ENCODE peak calls at places on chromosomes 11 and 22, in nine cellular contexts. D, N, W, V, E, I, T, X and U are unnamed samples.

GRCh38 chr11:68120212-68121066 is 749 bp downstream of the CHKA start:
- DNase-seq in E (no peak), I (no peak), N (no peak), W (peak), D (no peak), X (no peak), V (no peak), T (peak), U (peak)

GRCh38 chr22:41429232-41429945 is 17.2 kb downstream of the TOB2 start:
- DNase-seq in I (peak), E (no peak), N (no peak), V (no peak), X (peak), W (no peak), D (no peak), T (no peak), U (no peak)

GRCh38 chr22:47388331-47388730 is 625.9 kb downstream of the TBC1D22A start:
- DNase-seq in T (no peak), D (no peak), E (no peak), W (no peak), V (no peak), X (no peak), N (no peak), I (no peak), U (no peak)

GRCh38 chr11:109704432-109704831 is 282.4 kb downstream of the C11orf87 start:
- DNase-seq in X (no peak), V (no peak), N (no peak), E (no peak), I (no peak), W (no peak), D (no peak), T (no peak), U (no peak)

GRCh38 chr11:15146271-15147003 is 31.7 kb downstream of the INSC start:
- DNase-seq in V (no peak), D (no peak), E (no peak), I (peak), N (no peak), X (peak), T (no peak), W (no peak), U (no peak)

GRCh38 chr11:93817426-93818348 is 32.7 kb downstream of the VSTM5 start:
- DNase-seq in W (no peak), T (no peak), N (no peak), D (no peak), E (no peak), V (no peak), I (no peak), X (no peak), U (peak)

GRCh38 chr11:4643682-4644081 is at the start of gene OR51E1:
- DNase-seq in W (no peak), E (no peak), V (no peak), T (no peak), D (no peak), X (no peak), I (no peak), N (no peak), U (no peak)

GRCh38 chr11:64692764-64693331 is 30.1 kb downstream of the NRXN2 start:
- DNase-seq in D (no peak), I (no peak), X (no peak), N (no peak), E (no peak), T (no peak), V (no peak), W (no peak), U (no peak)

GRCh38 chr22:40044870-40045834 is 50.4 kb downstream of the FAM83F start:
- DNase-seq in X (peak), I (peak), W (peak), E (no peak), N (peak), V (peak), D (no peak), T (peak), U (no peak)

GRCh38 chr11:17408641-17409040 is 20.2 kb upstream of the KCNJ11 start:
- DNase-seq in I (no peak), D (no peak), T (no peak), N (no peak), E (no peak), X (no peak), W (no peak), V (no peak), U (no peak)

GRCh38 chr11:111524056-111524455 is 9.5 kb downstream of the HOATZ start:
- DNase-seq in N (no peak), T (no peak), W (no peak), D (no peak), E (no peak), X (peak), I (peak), V (no peak), U (no peak)

GRCh38 chr22:20777420-20778177 is 3.7 kb downstream of the SERPIND1 start:
- DNase-seq in X (peak), N (no peak), T (no peak), W (peak), D (peak), V (no peak), E (no peak), I (peak), U (peak)

GRCh38 chr11:111602865-111603632 is 800 bp downstream of the SIK2 start:
- DNase-seq in X (peak), N (no peak), I (peak), V (peak), E (no peak), T (peak), D (no peak), W (peak), U (peak)

GRCh38 chr11:84901986-84902385 is 725.2 kb downstream of the DLG2 start:
- DNase-seq in X (no peak), I (peak), E (no peak), D (no peak), V (no peak), W (no peak), T (no peak), N (no peak), U (no peak)

GRCh38 chr11:28702871-28703270 is 594.7 kb downstream of the METTL15 start:
- DNase-seq in T (no peak), I (no peak), V (no peak), X (no peak), E (no peak), W (peak), D (no peak), N (no peak), U (no peak)

GRCh38 chr11:12224537-12224893 is 114.1 kb downstream of the MICAL2 start:
- DNase-seq in N (no peak), I (peak), E (peak), W (no peak), X (peak), V (peak), T (no peak), D (no peak), U (no peak)

GRCh38 chr11:34356918-34357645 is 728 bp downstream of the ABTB2 start:
- DNase-seq in W (peak), V (peak), T (peak), X (peak), E (peak), I (peak), N (peak), D (no peak), U (peak)

GRCh38 chr11:64856382-64857227 is 12.2 kb upstream of the CDC42BPG start:
- DNase-seq in N (no peak), W (peak), I (peak), E (peak), X (peak), V (peak), D (peak), T (no peak), U (peak)

GRCh38 chr22:39664485-39665200 is 94.1 kb downstream of the CACNA1I start:
- DNase-seq in V (no peak), N (no peak), W (no peak), E (no peak), D (no peak), X (no peak), T (peak), I (no peak), U (no peak)

GRCh38 chr11:75771646-75772410 is 3.2 kb downstream of the DGAT2 start:
- DNase-seq in T (no peak), E (peak), X (peak), N (no peak), V (peak), D (no peak), W (peak), I (peak), U (no peak)

GRCh38 chr11:70734379-70734778 is 336.1 kb downstream of the CTTN start:
- DNase-seq in N (no peak), T (no peak), V (no peak), I (no peak), E (no peak), D (no peak), X (no peak), W (no peak), U (no peak)

GRCh38 chr11:75471134-75471943 is 38.3 kb upstream of the KLHL35 start:
- DNase-seq in W (no peak), I (no peak), D (no peak), V (no peak), T (peak), N (no peak), X (peak), E (no peak), U (no peak)

GRCh38 chr11:43712676-43713075 is 32.1 kb downstream of the HSD17B12 start:
- DNase-seq in V (no peak), W (no peak), E (no peak), D (no peak), T (no peak), N (no peak), X (no peak), I (no peak), U (no peak)

GRCh38 chr11:124202951-124203350 is 19.8 kb downstream of the OR10D3 start:
- DNase-seq in N (no peak), W (no peak), V (no peak), X (no peak), T (no peak), E (no peak), D (no peak), I (no peak), U (no peak)

GRCh38 chr11:109972939-109973338 is 120.3 kb upstream of the ZC3H12C start:
- DNase-seq in I (peak), E (no peak), W (no peak), D (no peak), X (no peak), N (no peak), T (no peak), V (no peak), U (no peak)

GRCh38 chr11:128251140-128251539 is 336.2 kb downstream of the ETS1 start:
- DNase-seq in D (no peak), X (peak), N (no peak), T (no peak), W (peak), V (no peak), I (peak), E (no peak), U (no peak)

GRCh38 chr11:64119748-64120147 is 46.2 kb downstream of the MACROD1 start:
- DNase-seq in X (no peak), E (no peak), D (no peak), W (no peak), I (no peak), V (no peak), N (no peak), T (no peak), U (no peak)

GRCh38 chr11:24781288-24781687 is 284.4 kb downstream of the LUZP2 start:
- DNase-seq in W (no peak), N (no peak), V (no peak), I (peak), D (no peak), T (no peak), X (no peak), E (no peak), U (no peak)

GRCh38 chr11:24779791-24780190 is 282.9 kb downstream of the LUZP2 start:
- DNase-seq in X (no peak), E (no peak), N (no peak), T (peak), W (no peak), I (peak), V (no peak), D (no peak), U (peak)
- TF ChIP-seq CTCF in X (peak), E (no peak), N (no peak), T (peak), W (no peak), I (peak), V (peak), D (no peak), U (peak)

DNA sequence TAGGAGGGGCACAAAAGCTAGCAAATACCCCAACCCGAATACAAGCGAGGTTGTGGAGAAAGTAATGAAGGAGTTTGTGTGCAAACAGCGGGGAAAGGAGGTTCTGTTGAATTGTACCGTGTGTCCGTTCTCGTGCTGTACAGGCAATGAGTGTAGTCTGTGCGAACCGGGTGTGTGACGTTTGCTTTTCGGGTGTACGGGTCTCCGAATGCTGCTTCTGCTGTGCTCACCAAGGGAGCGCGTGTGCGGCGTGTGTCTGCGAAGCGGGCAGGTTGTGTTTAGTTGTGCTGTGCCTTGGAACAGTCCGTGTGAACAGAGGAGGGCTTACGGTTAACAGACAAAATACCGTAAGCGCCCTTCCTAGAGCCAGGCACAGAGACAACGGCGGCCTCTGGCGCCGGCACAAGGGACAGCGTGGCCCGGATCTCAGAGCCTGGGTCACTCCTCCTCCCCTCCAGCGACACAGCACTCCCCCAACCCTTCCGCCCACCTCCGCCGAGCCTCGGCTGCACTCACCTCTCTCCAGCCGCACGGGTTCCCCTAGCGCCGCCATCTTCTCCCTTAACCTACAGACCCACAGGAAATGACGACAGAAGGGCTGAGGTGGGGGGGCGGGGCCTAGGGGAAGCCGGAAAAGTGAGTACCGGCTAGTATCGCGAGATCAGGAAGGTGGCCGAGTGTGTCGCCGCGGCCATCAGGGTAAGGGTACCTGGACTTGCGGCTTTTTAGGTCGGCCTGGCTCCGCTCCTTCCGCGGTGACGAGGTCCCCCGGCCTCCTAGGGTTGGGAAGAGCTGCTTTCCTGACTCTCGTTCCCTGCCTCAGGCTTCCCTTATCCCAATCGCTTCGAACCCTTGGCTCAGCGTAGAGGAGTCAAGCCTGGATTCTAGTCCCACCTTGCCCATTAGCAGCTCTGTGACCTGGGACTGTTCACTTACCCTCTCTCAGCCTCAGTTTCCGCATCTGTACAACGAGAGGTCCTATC is at the start of gene LIN7C:
- DNase-seq in E (peak), I (peak), T (peak), W (peak), N (peak), D (peak), V (peak), X (peak), U (peak)
- TF ChIP-seq CTCF in E (peak), I (no peak), T (peak), W (no peak), N (no peak), D (no peak), V (no peak), X (peak), U (peak)

GRCh38 chr11:121334973-121335711 is 42.6 kb downstream of the SC5D start:
- DNase-seq in E (no peak), D (no peak), N (no peak), X (no peak), W (no peak), T (no peak), V (no peak), I (no peak), U (peak)
- TF ChIP-seq CTCF in E (peak), D (no peak), N (no peak), X (peak), W (no peak), T (no peak), V (no peak), I (no peak), U (peak)

DNA sequence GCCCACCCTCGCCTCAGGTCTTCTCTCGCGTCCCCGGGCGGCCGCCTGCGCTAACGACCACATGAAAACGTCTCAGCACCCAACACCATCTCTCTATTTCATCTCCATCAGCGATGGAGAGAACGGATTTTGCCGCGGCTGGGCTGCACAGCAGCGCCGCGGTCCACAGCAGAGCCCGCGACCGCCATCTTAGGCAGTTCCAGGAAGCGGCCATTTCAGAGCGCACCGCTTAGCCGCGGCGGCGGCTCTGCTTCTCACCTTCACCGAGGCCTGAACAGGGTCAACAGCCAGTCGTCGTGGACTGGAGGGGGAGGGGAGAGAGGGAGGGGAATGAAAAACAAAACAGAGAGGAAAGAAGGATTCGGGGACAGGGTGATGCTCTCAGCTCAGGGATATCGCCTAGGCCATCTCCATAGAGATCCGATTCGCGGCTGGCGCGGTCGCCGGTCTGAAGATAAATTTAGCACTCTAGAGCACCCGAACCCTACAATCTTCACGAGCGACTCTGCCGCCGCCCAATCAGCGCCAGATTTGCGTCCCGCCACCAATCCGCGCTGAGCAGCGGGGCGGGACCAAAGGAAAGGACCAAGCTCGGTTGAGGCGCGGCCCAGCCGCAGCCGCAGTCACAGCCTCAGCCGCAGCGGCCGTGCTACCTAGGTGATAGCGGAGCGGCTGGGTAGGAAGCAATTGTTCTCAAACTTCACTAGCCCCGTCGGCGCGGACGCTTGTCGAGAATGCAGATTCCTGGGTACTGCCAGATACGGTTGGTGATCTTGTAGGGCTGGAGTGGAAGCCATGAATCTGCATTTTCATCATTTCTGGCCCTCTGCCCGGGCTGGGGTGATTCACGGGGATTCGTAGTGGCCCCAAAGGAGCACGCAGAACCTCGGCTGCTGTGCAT is at the start of gene ZBED5:
- DNase-seq in V (peak), T (peak), X (peak), I (peak), W (peak), D (peak), E (peak), N (peak), U (peak)
- TF ChIP-seq CTCF in V (no peak), T (peak), X (peak), I (peak), W (no peak), D (no peak), E (peak), N (peak), U (no peak)